ENCODE peak calls at places on chromosome 9, in four cellular contexts. V is GM12878, P is H1, F is HepG2. I is an unnamed sample.

GRCh38 chr9:115391166-115391825 is 273.3 kb upstream of the TNC start:
- DNase-seq in V (no peak), P (no peak), F (no peak), I (no peak)

GRCh38 chr9:74497750-74498615 is 848 bp downstream of the RORB start:
- DNase-seq in P (no peak), F (no peak), V (no peak), I (no peak)

GRCh38 chr9:15967068-15967467 is 414.2 kb downstream of the CCDC171 start:
- DNase-seq in F (no peak), V (no peak), P (no peak), I (no peak)

GRCh38 chr9:82805027-82805426 is 257.9 kb downstream of the RASEF start:
- DNase-seq in V (no peak), F (no peak), P (no peak), I (no peak)

GRCh38 chr9:131676431-131676972 is 63.4 kb downstream of the RAPGEF1 start:
- DNase-seq in V (peak; percentile 51), F (no peak), P (no peak), I (no peak)

GRCh38 chr9:21709464-21710058 is 92.9 kb upstream of the MTAP start:
- DNase-seq in V (no peak), F (peak; percentile 37), P (no peak), I (peak; percentile 71)

GRCh38 chr9:107019216-107019615 is 156.2 kb downstream of the ZNF462 start:
- DNase-seq in F (no peak), V (no peak), P (no peak), I (no peak)

GRCh38 chr9:132237481-132237880 is 75.6 kb downstream of the NTNG2 start:
- DNase-seq in P (no peak), V (no peak), F (no peak), I (no peak)

GRCh38 chr9:21591221-21592062 is 109.3 kb upstream of the IFNE start:
- DNase-seq in F (peak; percentile 14), V (no peak), P (peak; percentile 56), I (peak; percentile 63)

DNA sequence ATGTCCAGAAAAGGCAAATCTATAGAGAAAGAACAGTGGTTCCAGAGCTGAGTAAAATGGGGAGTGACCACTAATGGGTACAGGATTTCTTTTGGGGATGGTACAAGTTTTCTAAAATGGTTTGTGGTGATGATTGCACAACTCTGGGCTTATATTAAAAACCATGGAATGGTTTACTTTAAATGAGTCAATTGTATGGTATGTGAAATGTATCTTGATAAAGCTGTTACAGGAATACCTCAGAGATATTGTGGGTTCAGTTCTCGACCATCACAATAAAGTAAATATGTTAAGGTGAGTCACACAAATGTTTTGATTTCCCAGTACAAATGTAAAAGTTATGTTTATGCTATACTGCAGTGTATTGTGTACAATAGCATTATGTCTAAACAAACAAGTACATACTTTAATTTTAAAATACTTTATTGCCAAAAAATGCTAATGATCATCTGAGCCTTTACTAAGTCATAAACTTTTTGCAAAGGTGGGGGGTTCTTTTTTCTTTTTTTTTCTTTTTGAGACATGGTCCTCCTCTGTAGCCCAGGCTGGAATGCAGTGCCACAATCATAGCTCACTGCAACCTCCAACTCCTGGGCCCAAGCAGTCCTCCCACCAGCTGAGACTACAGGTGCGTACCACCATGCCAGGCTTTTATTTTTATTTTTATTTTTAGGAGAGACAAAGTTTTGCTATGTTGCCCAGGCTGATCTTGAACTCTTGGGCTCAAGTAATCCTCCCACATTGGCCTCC is 65.9 kb downstream of the SHOC1 start:
- DNase-seq in P (no peak), F (peak; percentile 59), V (no peak), I (no peak)
- H3K4me1 ChIP-seq in P (no peaks in the 10 kb centered on the region), F (peaks cover 10% of the 10 kb centered on the region), V (no peaks in the 10 kb centered on the region), I (no peaks in the 10 kb centered on the region)

GRCh38 chr9:31799953-31800609 is 584.4 kb upstream of the ACO1 start:
- DNase-seq in P (peak; percentile 33), F (peak; percentile 24), V (peak; percentile 4), I (peak; percentile 63)
- TF ChIP-seq SUZ12 in P (no peak), F (no peak), V (no peak), I (no peak)

GRCh38 chr9:35755071-35755470 is 995 bp upstream of the MSMP start:
- DNase-seq in P (no peak), F (no peak), V (no peak), I (no peak)

GRCh38 chr9:35756743-35757526 is 2.9 kb upstream of the MSMP start:
- DNase-seq in F (peak; percentile 62), P (peak; percentile 33), V (no peak), I (peak; percentile 58)

GRCh38 chr9:35754264-35754663 is at the start of gene MSMP:
- DNase-seq in P (no peak), V (no peak), F (no peak), I (no peak)

GRCh38 chr9:35757527-35758275 is 3.6 kb upstream of the MSMP start:
- DNase-seq in V (no peak), F (peak; percentile 35), P (no peak), I (peak; percentile 30)

GRCh38 chr9:35756275-35756742 is 2.2 kb upstream of the MSMP start:
- DNase-seq in P (peak; percentile 38), F (no peak), V (no peak), I (no peak)
- H3K9ac ChIP-seq in P (peak overlapping the region; percentile 70), F (peak overlapping the region; percentile 83), V (peak overlapping the region; percentile 97), I (peak overlapping the region; percentile 76)

DNA sequence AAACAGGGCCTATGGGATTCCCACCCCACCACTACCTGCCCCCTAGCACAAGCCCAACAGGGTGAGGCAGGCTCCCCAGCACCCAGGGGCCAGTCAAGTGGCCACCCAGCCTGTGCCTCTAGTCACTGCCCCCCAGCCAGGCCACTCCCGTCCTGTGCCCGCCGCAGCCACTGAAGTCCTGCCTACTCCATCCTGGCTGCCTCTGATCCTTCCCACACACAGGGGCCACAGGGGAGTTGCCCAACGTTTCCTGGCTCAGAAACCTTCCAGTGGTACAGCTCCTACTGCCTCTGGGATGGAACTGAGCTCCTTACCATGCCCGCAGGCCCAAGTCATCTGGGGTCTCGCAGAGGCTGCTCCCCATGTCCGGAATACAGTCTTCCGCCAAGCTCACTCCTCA is 70.2 kb upstream of the STXBP1 start:
- DNase-seq in V (no peak), F (no peak), P (no peak), I (no peak)
- H3K4me1 ChIP-seq in V (no peaks in the 10 kb centered on the region), F (peaks cover 22% of the 10 kb centered on the region), P (peaks cover 5% of the 10 kb centered on the region), I (peaks cover 31% of the 10 kb centered on the region)

DNA sequence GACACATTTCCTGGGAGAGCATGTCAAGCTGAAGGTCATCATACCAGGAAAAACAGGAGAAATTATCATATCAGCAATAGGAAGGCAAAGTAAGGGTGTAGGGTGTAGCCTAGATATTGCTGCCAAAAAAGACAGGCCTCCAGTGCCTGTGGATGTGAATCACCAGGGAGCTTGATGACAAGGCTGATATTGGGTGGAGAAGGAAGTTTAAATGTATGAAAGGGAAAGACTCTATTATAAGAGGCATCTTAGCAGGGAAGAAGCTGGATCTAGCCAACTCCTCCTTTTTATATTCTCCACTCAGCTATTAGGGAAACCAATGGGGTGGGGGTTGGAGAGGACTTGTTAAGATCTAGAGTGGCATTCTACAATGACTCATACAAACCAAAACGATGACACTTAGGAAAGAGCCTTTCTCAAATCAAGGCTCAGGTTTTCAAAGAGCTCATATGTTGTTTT is 13.4 kb upstream of the TXNDC8 start:
- DNase-seq in P (no peak), V (no peak), F (no peak), I (no peak)
- TF ChIP-seq SUZ12 in P (no peak), V (no peak), F (no peak), I (no peak)

DNA sequence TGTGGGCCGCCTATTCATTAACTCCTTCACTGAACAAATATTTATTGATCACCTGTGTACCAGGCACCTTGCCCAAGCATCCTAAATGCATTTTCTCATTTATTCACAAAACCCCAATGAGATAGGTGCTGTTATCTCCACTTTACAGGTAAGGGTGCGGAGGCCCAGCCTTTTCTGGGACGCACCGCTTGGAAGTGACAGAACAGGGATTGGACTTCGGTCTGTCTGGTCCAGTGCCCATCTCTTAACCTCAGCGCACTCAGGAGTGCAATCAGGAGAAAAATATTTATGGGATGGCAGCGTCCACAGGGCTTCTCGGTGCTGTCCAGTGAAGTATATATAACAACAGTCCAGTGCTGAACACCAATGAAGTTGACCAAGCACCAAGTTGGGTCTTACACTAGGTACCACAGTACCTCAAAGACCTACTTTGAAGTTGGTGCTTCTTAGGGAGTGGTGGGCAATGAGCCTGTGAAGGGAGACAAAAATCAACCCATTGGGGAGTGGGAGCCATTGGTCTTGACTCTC is 18.9 kb upstream of the GARNL3 start:
- DNase-seq in V (no peak), P (no peak), F (no peak), I (no peak)
- H3K9ac ChIP-seq in V (peak overlapping the region; percentile 59), P (peak overlapping the region; percentile 64), F (no peak overlapping the region), I (peak overlapping the region; percentile 84)

GRCh38 chr9:37915911-37916470 is 12.1 kb upstream of the SLC25A51 start:
- DNase-seq in P (no peak), F (no peak), V (no peak), I (no peak)
- H3K4me1 ChIP-seq in P (no peaks in the 10 kb centered on the region), F (no peaks in the 10 kb centered on the region), V (no peaks in the 10 kb centered on the region), I (peaks cover 24% of the 10 kb centered on the region)

DNA sequence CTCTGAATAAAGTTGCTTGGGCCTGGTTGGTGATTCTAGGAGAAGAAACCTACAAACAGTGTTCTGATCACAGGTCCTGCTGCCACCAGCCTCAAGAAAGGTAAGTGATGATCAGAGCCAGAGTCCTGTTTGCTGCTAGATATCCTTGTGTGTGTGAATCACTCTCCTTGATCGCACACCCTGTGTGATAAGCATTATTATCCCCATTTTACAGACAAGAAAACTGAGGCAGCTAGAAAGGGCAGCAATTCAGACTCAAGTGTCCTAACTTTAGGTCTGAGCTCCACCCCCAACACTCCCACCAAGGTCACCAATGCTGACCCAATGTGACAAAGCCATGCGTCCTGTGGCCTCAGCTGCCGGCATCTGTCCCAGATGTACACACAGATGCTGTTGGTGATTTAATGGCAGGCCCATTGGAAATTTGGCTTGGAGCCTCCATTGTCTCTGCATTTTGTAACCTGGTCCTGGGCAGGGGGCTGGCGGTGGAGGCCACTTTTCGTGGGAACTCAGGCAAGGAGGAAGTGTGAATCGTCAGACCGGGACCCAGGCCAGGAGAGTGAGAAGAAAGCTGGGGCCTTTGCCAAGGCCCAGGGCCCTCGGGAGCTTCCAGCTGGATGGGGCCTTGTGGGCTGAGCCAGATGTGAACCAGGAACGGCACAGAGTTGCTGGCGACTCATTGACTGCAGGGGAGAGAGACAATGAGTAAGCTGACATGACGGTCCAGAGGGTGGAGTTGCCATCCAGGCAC is 29.8 kb upstream of the GGTA1 start:
- DNase-seq in P (no peak), F (no peak), V (no peak), I (no peak)
- TF ChIP-seq SUZ12 in P (no peak), F (no peak), V (no peak), I (no peak)

GRCh38 chr9:128148509-128149000 is 698 bp upstream of the LCN2 start:
- DNase-seq in P (no peak), V (no peak), F (no peak), I (no peak)
- H3K9ac ChIP-seq in P (no peak overlapping the region), V (no peak overlapping the region), F (no peak overlapping the region), I (no peak overlapping the region)

DNA sequence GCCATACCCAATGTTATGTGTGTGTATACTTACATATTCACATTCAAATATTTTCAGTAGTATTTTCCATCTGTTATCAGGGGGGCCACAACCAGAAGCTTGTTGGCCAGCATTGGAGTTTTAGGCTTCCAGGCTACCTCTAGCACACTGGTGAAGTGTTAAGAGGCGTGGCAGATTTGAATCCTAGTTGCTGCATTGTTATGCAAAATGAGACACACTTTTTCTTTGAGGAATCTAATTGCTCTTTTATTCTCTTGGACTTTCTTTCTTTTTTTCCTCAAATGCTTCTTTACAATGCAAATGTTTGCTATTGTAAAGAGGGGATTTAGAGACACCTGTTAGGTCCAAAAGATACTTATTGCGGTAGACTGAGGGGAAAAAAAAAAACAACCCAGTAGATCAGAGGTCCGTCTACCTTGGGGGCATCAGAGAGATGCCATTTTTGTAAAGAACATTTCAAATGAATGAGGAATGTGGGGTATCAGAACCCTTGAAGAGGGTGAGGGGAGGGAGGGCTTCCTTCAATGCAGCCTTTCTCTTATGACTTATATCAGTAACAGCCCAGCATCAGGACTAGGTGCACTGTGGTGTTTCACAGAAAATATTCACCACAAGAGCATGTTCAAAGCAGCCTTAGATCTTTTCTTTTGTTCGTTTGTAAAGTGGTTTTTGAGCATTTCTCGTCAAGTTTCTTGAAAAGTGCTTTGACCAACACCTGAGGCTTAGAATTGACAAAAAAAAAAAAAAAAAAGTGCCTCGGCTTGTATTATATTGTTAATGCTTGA is 3.8 kb downstream of the SMARCA2 start:
- DNase-seq in P (no peak), V (no peak), F (no peak), I (peak; percentile 70)
- H3K4me1 ChIP-seq in P (peaks cover 6% of the 10 kb centered on the region), V (peaks cover 20% of the 10 kb centered on the region), F (peaks cover 21% of the 10 kb centered on the region), I (no peaks in the 10 kb centered on the region)